ENCODE peak calls at places on chromosomes 5 and 9, in eight cellular contexts. H is esophagus squamous epithelium, M is heart left ventricle, Q is adrenal gland, F is breast epithelium, J is uterus, G is IMR-90, X is GM12878. K is an unnamed sample.

GRCh38 chr5:96717874-96718273 is 55.7 kb downstream of the CAST start:
- DNase-seq in X (no peak), G (no peak), Q (no peak), H (no peak), J (no peak), M (no peak), F (no peak), K (no peak)

GRCh38 chr9:137235424-137236237 is 4.9 kb downstream of the SLC34A3 start:
- DNase-seq in G (no peak), H (no peak), F (no peak), J (no peak), M (no peak), Q (no peak), X (no peak), K (no peak)

GRCh38 chr9:98536542-98537173 is 172.1 kb downstream of the GABBR2 start:
- DNase-seq in Q (peak), X (peak), J (no peak), G (no peak), F (no peak), H (no peak), M (no peak), K (no peak)

GRCh38 chr5:35938518-35939227 is at the start of gene CAPSL:
- DNase-seq in M (no peak), X (no peak), J (peak), Q (peak), H (no peak), G (peak), F (no peak), K (peak)

GRCh38 chr5:9052421-9052820 is 493.5 kb downstream of the SEMA5A start:
- DNase-seq in H (no peak), J (no peak), F (no peak), M (no peak), G (no peak), X (no peak), Q (no peak), K (no peak)

GRCh38 chr5:657570-657969 is 35.6 kb downstream of the TPPP start:
- DNase-seq in Q (no peak), H (no peak), X (no peak), M (no peak), G (peak), J (no peak), F (peak), K (no peak)

GRCh38 chr9:76490249-76490990 is 31.4 kb downstream of the GCNT1 start:
- DNase-seq in J (no peak), H (no peak), M (no peak), Q (no peak), X (no peak), F (no peak), G (no peak), K (no peak)

GRCh38 chr5:3602713-3603502 is 7.3 kb downstream of the IRX1 start:
- DNase-seq in M (no peak), J (no peak), X (no peak), F (no peak), G (no peak), H (no peak), Q (peak), K (peak)

GRCh38 chr9:120933310-120934044 is 6.9 kb upstream of the TRAF1 start:
- DNase-seq in H (no peak), Q (no peak), J (no peak), F (no peak), X (peak), M (no peak), G (no peak), K (no peak)

GRCh38 chr9:98807070-98807810 is at the start of gene GALNT12:
- DNase-seq in Q (peak), G (no peak), F (no peak), X (no peak), J (no peak), H (no peak), M (no peak), K (peak)

GRCh38 chr5:157469687-157470086 is 9.7 kb downstream of the NIPAL4 start:
- DNase-seq in H (no peak), X (no peak), Q (no peak), M (no peak), G (no peak), F (no peak), J (no peak), K (no peak)

GRCh38 chr5:71907001-71907564 is 188.0 kb downstream of the CARTPT start:
- DNase-seq in M (no peak), H (no peak), G (no peak), F (no peak), Q (no peak), X (peak), J (no peak), K (no peak)

GRCh38 chr5:1930501-1930879 is 47.8 kb upstream of the IRX4 start:
- DNase-seq in H (no peak), J (no peak), X (no peak), M (no peak), F (peak), G (no peak), Q (no peak), K (peak)

GRCh38 chr9:80867731-80868130 is 821.6 kb downstream of the TLE1 start:
- DNase-seq in J (no peak), F (no peak), X (no peak), H (no peak), Q (no peak), M (no peak), G (peak), K (no peak)

GRCh38 chr9:109101810-109102209 is 17.9 kb downstream of the TMEM245 start:
- DNase-seq in Q (no peak), F (no peak), G (peak), M (no peak), X (peak), H (no peak), J (no peak), K (no peak)

GRCh38 chr9:123450096-123450495 is 94.1 kb downstream of the CRB2 start:
- DNase-seq in J (no peak), G (no peak), M (no peak), X (no peak), F (peak), Q (no peak), H (no peak), K (no peak)

GRCh38 chr5:117220730-117221129 is 646.1 kb upstream of the SEMA6A start:
- DNase-seq in H (no peak), J (no peak), F (no peak), M (no peak), Q (no peak), G (no peak), X (no peak), K (no peak)

GRCh38 chr5:151134228-151134627 is 23.4 kb downstream of the ANXA6 start:
- DNase-seq in F (peak), M (no peak), G (no peak), J (no peak), X (no peak), Q (no peak), H (no peak), K (no peak)

GRCh38 chr9:112288029-112288428 is 45.4 kb downstream of the PTBP3 start:
- DNase-seq in F (no peak), H (no peak), M (no peak), X (no peak), G (peak), J (no peak), Q (no peak), K (peak)

GRCh38 chr5:17185776-17186175 is 31.7 kb upstream of the BASP1 start:
- DNase-seq in X (no peak), H (no peak), Q (no peak), F (no peak), G (peak), J (peak), M (no peak), K (peak)
- TF ChIP-seq CTCF in X (no peak), H (no peak), Q (no peak), F (no peak), G (no peak), J (no peak), M (no peak), K (no peak)

GRCh38 chr9:95508968-95509850 is 7.6 kb downstream of the PTCH1 start:
- DNase-seq in H (no peak), M (peak), J (peak), Q (peak), G (peak), F (peak), X (peak), K (peak)

GRCh38 chr9:95507456-95508241 is 9.1 kb downstream of the PTCH1 start:
- DNase-seq in X (no peak), G (peak), Q (peak), M (peak), F (no peak), H (peak), J (peak), K (peak)

GRCh38 chr9:95506692-95507455 is 9.9 kb downstream of the PTCH1 start:
- DNase-seq in M (peak), X (no peak), H (no peak), Q (peak), F (no peak), J (no peak), G (peak), K (peak)

GRCh38 chr9:95509851-95510529 is 6.8 kb downstream of the PTCH1 start:
- DNase-seq in G (no peak), F (no peak), Q (peak), H (no peak), M (no peak), X (no peak), J (no peak), K (peak)

GRCh38 chr9:95508242-95508967 is 8.4 kb downstream of the PTCH1 start:
- DNase-seq in Q (no peak), J (no peak), F (no peak), X (no peak), G (no peak), M (no peak), H (no peak), K (peak)
- TF ChIP-seq POLR2A in Q (no peak), J (peak), F (no peak), X (no peak), G (no peak), M (no peak), H (no peak), K (no peak)

GRCh38 chr5:137191179-137191578 is 307.9 kb downstream of the SPOCK1 start:
- DNase-seq in M (no peak), X (no peak), H (no peak), Q (no peak), G (no peak), F (no peak), J (no peak), K (no peak)

GRCh38 chr5:137194300-137194699 is 304.8 kb downstream of the SPOCK1 start:
- DNase-seq in F (no peak), G (no peak), Q (no peak), M (no peak), J (no peak), H (no peak), X (no peak), K (no peak)

GRCh38 chr5:137199201-137199600 is 299.9 kb downstream of the SPOCK1 start:
- DNase-seq in J (no peak), X (no peak), F (no peak), H (no peak), G (peak), Q (no peak), M (no peak), K (no peak)

GRCh38 chr5:137192293-137192743 is 306.8 kb downstream of the SPOCK1 start:
- DNase-seq in Q (peak), J (peak), G (peak), F (no peak), H (no peak), M (no peak), X (no peak), K (no peak)

GRCh38 chr5:137195483-137195882 is 303.6 kb downstream of the SPOCK1 start:
- DNase-seq in H (no peak), J (no peak), M (no peak), X (no peak), Q (no peak), G (no peak), F (no peak), K (no peak)
- TF ChIP-seq CTCF in H (no peak), J (no peak), M (no peak), X (no peak), Q (no peak), G (no peak), F (no peak), K (no peak)

GRCh38 chr5:39598641-39599248 is 174.0 kb upstream of the DAB2 start:
- DNase-seq in H (no peak), F (no peak), X (no peak), J (no peak), G (no peak), Q (no peak), M (no peak), K (no peak)

GRCh38 chr5:39605145-39605544 is 180.4 kb upstream of the DAB2 start:
- DNase-seq in G (no peak), Q (no peak), H (no peak), X (no peak), F (no peak), J (no peak), M (no peak), K (no peak)

GRCh38 chr5:39604491-39604890 is 179.7 kb upstream of the DAB2 start:
- DNase-seq in G (no peak), F (no peak), M (no peak), H (no peak), X (no peak), Q (no peak), J (no peak), K (no peak)

DNA sequence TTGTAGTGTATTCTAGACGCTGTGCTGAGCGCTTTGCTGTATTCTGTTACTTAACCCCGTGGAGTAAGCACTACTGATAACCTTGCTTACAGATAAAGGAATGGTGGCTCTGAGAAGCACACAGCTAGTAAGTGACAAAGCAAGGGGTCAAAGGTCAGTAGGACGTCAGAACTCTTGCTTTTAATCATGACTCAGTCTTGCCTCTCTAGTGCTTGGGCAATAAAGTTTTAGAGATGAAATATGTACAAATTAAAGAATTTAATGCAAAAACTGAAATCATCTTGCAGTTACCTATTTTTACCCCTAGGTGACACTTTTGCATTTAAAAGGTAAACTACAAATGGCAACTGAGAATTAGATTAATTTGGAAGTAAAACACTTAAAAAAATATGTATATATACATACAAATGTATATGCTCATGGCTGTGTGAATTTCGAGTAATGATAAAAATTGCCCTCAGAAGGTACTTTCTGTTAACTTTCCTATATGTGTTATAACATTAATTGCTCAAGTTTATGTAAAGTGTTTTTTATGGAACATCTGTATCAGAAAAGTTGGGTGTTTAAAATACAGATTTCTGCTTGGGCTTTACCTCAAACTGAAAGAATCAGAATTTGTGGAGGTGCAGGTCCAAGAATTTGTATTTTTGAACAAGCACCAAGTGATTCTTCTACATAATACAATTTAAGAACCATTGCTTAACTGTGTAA is 175.1 kb upstream of the DAB2 start:
- DNase-seq in Q (peak), H (no peak), F (no peak), X (no peak), M (no peak), J (no peak), G (peak), K (no peak)
- TF ChIP-seq POLR2A in Q (no peak), H (no peak), F (no peak), X (no peak), M (no peak), J (no peak), G (no peak), K (no peak)

GRCh38 chr9:133149130-133150015 is 14.3 kb downstream of the GBGT1 start:
- DNase-seq in J (peak), F (peak), X (peak), M (peak), H (peak), G (peak), Q (peak), K (peak)
- TF ChIP-seq CTCF in J (no peak), F (peak), X (peak), M (peak), H (peak), G (peak), Q (peak), K (peak)

GRCh38 chr9:131275332-131276106 is 791 bp downstream of the FAM78A start:
- DNase-seq in J (no peak), F (no peak), Q (no peak), X (no peak), H (no peak), G (no peak), M (no peak), K (no peak)
- TF ChIP-seq POLR2A in J (no peak), F (no peak), Q (no peak), X (no peak), H (no peak), G (no peak), M (no peak), K (no peak)

GRCh38 chr9:36897019-36897418 is 137.0 kb downstream of the PAX5 start:
- DNase-seq in J (no peak), H (no peak), F (no peak), G (no peak), M (no peak), Q (no peak), X (no peak), K (no peak)

GRCh38 chr9:36897476-36897875 is 136.6 kb downstream of the PAX5 start:
- DNase-seq in G (no peak), F (no peak), M (no peak), X (no peak), H (no peak), J (no peak), Q (no peak), K (no peak)

GRCh38 chr9:36896296-36896695 is 137.8 kb downstream of the PAX5 start:
- DNase-seq in G (no peak), Q (no peak), X (no peak), F (no peak), J (no peak), H (no peak), M (no peak), K (no peak)

GRCh38 chr9:36894695-36895310 is 139.3 kb downstream of the PAX5 start:
- DNase-seq in X (no peak), M (no peak), F (no peak), J (no peak), G (no peak), Q (no peak), H (no peak), K (no peak)

DNA sequence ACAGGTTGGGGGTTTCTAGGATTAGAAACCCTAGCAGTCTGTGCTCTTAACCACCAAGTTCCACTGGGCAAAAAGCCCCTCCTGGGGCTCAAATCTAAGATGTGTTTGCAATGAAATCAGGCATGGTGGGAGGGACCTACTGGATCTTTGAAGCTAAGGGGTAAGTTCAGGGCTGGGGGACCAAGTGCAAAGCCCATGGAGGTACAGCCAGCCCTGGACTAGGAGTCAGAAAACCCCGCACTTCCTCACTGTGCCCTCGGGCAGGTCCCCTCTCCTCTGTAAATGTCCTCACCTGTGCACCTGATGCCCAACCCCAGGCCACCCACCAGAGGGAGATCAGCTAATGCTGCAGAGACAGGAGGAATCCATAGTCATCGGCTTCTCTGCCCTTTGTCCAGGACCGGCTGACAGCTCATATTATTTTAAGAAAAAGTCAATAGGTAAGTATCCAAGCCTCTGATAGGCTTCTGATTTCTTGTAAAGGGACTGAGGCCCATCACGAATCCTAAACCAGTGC is 138.3 kb downstream of the PAX5 start:
- DNase-seq in J (no peak), H (no peak), Q (no peak), G (no peak), X (no peak), F (no peak), M (no peak), K (no peak)
- TF ChIP-seq CTCF in J (no peak), H (no peak), Q (no peak), G (no peak), X (no peak), F (no peak), M (no peak), K (no peak)

GRCh38 chr9:33393581-33393980 is 8.8 kb downstream of the AQP7 start:
- DNase-seq in X (no peak), J (peak), G (no peak), M (no peak), Q (peak), F (no peak), H (no peak), K (peak)
- TF ChIP-seq POLR2A in X (no peak), J (no peak), G (no peak), M (no peak), Q (no peak), F (no peak), H (no peak), K (no peak)

GRCh38 chr5:134784241-134784920 is 25.8 kb downstream of the DDX46 start:
- DNase-seq in J (no peak), Q (no peak), X (no peak), M (no peak), G (peak), F (no peak), H (no peak), K (no peak)
- TF ChIP-seq CTCF in J (no peak), Q (no peak), X (peak), M (no peak), G (peak), F (no peak), H (no peak), K (no peak)